ENCODE peak calls at places on chromosomes 12 and 14, in eight cellular contexts. B, A, V, I, W, E, K and X are unnamed samples.

GRCh38 chr14:98379829-98380228 is 892.2 kb downstream of the BCL11B start:
- DNase-seq in V (no peak), I (no peak), B (no peak), K (no peak), A (no peak), E (no peak), W (no peak), X (no peak)

GRCh38 chr14:74207943-74208342 is 31.3 kb upstream of the VSX2 start:
- DNase-seq in V (no peak), B (no peak), W (no peak), A (no peak), I (no peak), K (no peak), E (no peak), X (no peak)

GRCh38 chr12:17020765-17021164 is 414.8 kb upstream of the LMO3 start:
- DNase-seq in V (no peak), E (no peak), B (no peak), K (no peak), W (no peak), A (no peak), I (no peak), X (no peak)

GRCh38 chr14:81565441-81566290 is 32.0 kb upstream of the SEL1L start:
- DNase-seq in V (no peak), K (peak), I (no peak), E (no peak), B (no peak), A (no peak), W (no peak), X (no peak)

GRCh38 chr12:124831590-124831989 is 32.1 kb downstream of the SCARB1 start:
- DNase-seq in I (no peak), B (no peak), E (no peak), K (no peak), V (no peak), W (no peak), A (no peak), X (no peak)

GRCh38 chr12:80708535-80709328 is 1.3 kb downstream of the MYF6 start:
- DNase-seq in W (no peak), A (no peak), V (no peak), B (no peak), E (no peak), K (peak), I (no peak), X (no peak)

GRCh38 chr14:39582028-39582654 is 149.9 kb upstream of the FBXO33 start:
- DNase-seq in I (no peak), W (no peak), K (no peak), V (no peak), E (no peak), B (no peak), A (no peak), X (no peak)

GRCh38 chr12:31204995-31205582 is 120.9 kb downstream of the SINHCAF start:
- DNase-seq in I (no peak), E (no peak), V (no peak), A (no peak), W (no peak), K (no peak), B (peak), X (no peak)

GRCh38 chr14:33611405-33612183 is 339.3 kb downstream of the EGLN3 start:
- DNase-seq in V (no peak), E (no peak), K (no peak), B (no peak), W (no peak), I (no peak), A (no peak), X (no peak)

GRCh38 chr12:24864796-24865125 is 84.1 kb downstream of the BCAT1 start:
- DNase-seq in E (no peak), V (no peak), K (no peak), I (no peak), A (no peak), W (no peak), B (peak), X (no peak)

GRCh38 chr14:94348836-94349235 is 25.7 kb upstream of the SERPINA6 start:
- DNase-seq in I (no peak), V (no peak), A (no peak), W (no peak), K (no peak), E (no peak), B (no peak), X (no peak)

GRCh38 chr12:89678225-89678624 is 30.4 kb downstream of the ATP2B1 start:
- DNase-seq in W (no peak), E (no peak), I (no peak), V (no peak), B (no peak), A (no peak), K (no peak), X (no peak)

GRCh38 chr12:124759841-124760508 is 103.7 kb downstream of the SCARB1 start:
- DNase-seq in I (peak), A (peak), V (no peak), B (no peak), E (no peak), W (no peak), K (no peak), X (no peak)

GRCh38 chr14:106530423-106531107 is 1004.2 kb downstream of the TMEM121 start:
- DNase-seq in E (no peak), A (no peak), B (no peak), I (no peak), W (no peak), V (peak), K (peak), X (no peak)

GRCh38 chr12:25957898-25958253 is 606 bp upstream of the RASSF8 start:
- DNase-seq in E (no peak), I (no peak), K (no peak), B (peak), W (no peak), V (no peak), A (no peak), X (peak)

GRCh38 chr12:42483534-42483857 is 106.0 kb downstream of the PRICKLE1 start:
- DNase-seq in E (peak), W (peak), A (no peak), K (peak), V (peak), I (no peak), B (peak), X (no peak)

GRCh38 chr12:2395352-2395977 is 342.7 kb downstream of the CACNA1C start:
- DNase-seq in B (peak), A (peak), E (peak), I (no peak), W (no peak), K (peak), V (peak), X (peak)

GRCh38 chr14:84770030-84770429 is 759.9 kb upstream of the FLRT2 start:
- DNase-seq in V (no peak), A (no peak), W (no peak), E (no peak), K (no peak), B (no peak), I (no peak), X (no peak)

GRCh38 chr12:21129906-21130305 is 1.1 kb upstream of the SLCO1B1 start:
- DNase-seq in A (no peak), I (no peak), B (no peak), E (no peak), K (no peak), W (no peak), V (no peak), X (no peak)

GRCh38 chr12:124547626-124548025 is 19.8 kb downstream of the NCOR2 start:
- DNase-seq in E (no peak), W (no peak), A (no peak), I (no peak), K (no peak), V (no peak), B (no peak), X (no peak)

DNA sequence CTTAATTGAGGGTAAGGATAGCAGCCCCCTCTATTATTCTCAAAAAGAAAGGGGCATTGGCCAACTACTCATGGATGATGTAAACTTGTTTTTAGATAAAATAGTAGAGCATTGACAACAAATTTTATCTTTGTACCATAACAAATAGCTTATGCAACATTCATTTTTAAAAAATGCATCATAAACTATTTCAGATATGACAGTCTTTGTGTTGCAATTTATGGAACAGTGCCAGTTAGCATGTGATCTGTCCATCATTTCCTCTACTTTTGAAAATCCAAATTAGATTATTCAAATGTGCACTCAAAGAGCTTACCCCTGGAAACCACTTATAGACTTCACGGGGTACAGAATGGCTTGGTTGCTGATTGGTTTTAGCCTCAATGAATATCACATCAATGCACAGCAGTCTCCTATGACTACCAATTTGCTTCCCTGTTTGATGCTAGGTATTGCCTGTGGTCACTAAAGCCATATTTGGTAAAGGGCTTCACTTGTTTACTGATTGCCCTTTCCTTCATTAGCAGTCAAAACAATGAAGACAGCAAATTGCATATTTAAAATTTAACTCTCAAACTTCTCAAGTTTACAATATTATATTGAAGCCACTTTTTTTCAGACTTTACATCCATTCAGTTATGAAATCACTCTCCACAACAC is 274.9 kb upstream of the MGAT4C start:
- DNase-seq in W (no peak), B (no peak), V (no peak), A (no peak), E (no peak), K (no peak), I (no peak), X (no peak)
- TF ChIP-seq POLR2A in W (no peak), B (no peak), V (no peak), A (no peak), E (no peak), K (no peak), I (no peak), X (no peak)

GRCh38 chr12:53424626-53425514 is 1.2 kb downstream of the AMHR2 start:
- DNase-seq in E (no peak), K (peak), V (no peak), W (no peak), B (no peak), A (no peak), I (no peak), X (no peak)
- TF ChIP-seq POLR2A in E (no peak), K (no peak), V (no peak), W (no peak), B (no peak), A (no peak), I (no peak), X (no peak)

DNA sequence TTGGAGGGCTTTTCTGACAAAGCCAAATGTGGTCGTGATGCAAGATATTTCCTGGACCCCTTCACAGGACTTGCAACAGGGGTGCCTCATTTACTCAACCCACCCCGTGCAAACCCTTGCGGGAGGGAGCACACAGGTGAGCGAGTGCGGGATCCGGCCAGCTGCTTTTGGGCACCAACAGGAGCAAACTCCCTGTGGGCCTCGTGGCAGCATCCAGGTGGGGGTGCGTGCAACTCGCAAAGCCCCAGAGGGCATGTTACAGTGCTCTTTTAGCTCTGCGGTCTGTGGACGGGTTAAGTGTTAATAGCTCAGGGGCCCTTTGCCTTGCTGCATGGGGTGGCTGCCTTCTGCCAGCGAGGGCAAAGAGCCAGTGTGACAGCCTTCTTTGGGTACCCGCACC is 707.6 kb upstream of the MDGA2 start:
- DNase-seq in A (no peak), I (no peak), E (no peak), W (no peak), V (no peak), K (no peak), B (no peak), X (no peak)
- TF ChIP-seq POLR2A in A (no peak), I (no peak), E (no peak), W (no peak), V (no peak), K (no peak), B (no peak), X (no peak)

GRCh38 chr12:40224439-40225291 is at the start of gene LRRK2:
- DNase-seq in V (peak), I (peak), B (peak), K (peak), A (peak), W (peak), E (peak), X (peak)
- TF ChIP-seq POLR2A in V (peak), I (peak), B (no peak), K (no peak), A (no peak), W (no peak), E (peak), X (peak)

GRCh38 chr14:21534576-21534975 is 8.4 kb upstream of the SALL2 start:
- DNase-seq in E (no peak), B (no peak), A (no peak), V (no peak), W (no peak), I (no peak), K (no peak), X (no peak)
- TF ChIP-seq POLR2A in E (no peak), B (no peak), A (no peak), V (no peak), W (no peak), I (no peak), K (no peak), X (no peak)

DNA sequence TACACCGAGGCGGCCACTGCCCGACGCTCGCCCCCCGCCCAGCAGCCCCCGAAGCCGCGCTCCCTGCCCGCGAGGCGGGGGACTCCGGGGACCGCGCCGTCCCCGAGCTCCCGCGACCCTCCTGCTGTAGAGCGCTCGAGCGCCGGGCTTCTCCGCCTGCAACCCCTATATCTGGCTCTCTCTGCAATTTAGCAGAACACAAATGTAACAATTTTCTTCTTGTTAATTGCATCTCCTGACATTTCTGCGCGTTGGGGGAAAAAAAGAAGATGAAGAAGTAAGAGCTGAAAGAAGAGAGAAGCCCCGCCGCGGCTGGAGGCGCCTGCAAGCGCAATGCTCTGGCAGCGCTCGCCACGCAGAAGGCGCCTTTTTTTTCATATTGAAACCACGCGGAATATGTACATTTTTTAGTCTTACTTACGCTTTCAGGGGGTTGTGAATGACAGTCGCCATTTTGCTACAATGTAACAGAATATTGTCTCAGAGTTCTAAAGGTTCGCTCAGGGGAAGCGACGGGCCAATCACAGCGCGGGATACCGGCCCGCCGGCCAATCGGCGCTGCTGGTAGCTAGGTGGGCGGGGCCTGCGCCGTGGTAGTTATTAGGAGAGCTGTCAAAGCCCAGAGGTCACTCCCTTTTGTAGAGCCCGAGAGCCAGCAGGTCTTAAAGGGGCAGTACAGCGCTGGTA is at the start of gene DPF3:
- DNase-seq in B (peak), W (peak), V (peak), E (peak), K (peak), I (peak), A (peak), X (peak)
- TF ChIP-seq POLR2A in B (no peak), W (no peak), V (no peak), E (peak), K (no peak), I (no peak), A (no peak), X (peak)

GRCh38 chr12:132685400-132685799 is 1.7 kb downstream of the POLE start:
- DNase-seq in B (no peak), K (no peak), A (no peak), I (no peak), V (no peak), W (no peak), E (no peak), X (no peak)

GRCh38 chr12:132690112-132690511 is 2.7 kb downstream of the PXMP2 start:
- DNase-seq in B (no peak), A (no peak), E (no peak), K (no peak), W (no peak), V (no peak), I (no peak), X (no peak)

GRCh38 chr12:132686831-132687210 is 321 bp downstream of the POLE start:
- DNase-seq in I (no peak), K (no peak), A (no peak), B (no peak), V (no peak), E (peak), W (no peak), X (no peak)

GRCh38 chr12:132687211-132688164 is at the start of the genes POLE and PXMP2:
- DNase-seq in W (peak), I (peak), E (peak), V (peak), A (peak), K (peak), B (peak), X (peak)

DNA sequence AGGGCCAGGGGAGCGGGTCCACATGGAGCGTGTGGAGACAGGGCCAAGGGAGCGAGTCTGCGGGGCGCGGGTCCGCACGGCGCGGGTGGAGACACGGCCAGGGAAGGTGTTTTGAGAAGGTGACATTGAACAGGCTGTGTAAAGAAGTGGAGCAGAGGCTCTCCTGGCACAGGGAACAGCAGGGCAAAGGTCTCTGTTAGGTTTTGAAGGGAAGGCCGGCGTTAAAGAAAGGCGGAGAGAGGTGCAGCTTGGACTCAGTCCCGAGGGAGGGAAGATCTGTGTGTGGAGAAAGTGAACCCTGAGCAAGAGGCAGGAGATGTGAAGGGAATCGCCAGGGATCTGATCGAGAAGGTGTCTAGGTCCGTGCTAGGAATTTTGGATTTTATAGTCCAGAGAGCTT is 1.8 kb downstream of the PXMP2 start:
- DNase-seq in A (peak), B (no peak), V (peak), E (no peak), I (no peak), W (no peak), K (no peak), X (no peak)
- TF ChIP-seq POLR2A in A (no peak), B (no peak), V (peak), E (no peak), I (no peak), W (no peak), K (no peak), X (no peak)

GRCh38 chr12:49325606-49326005 is 2.6 kb downstream of the TROAP start:
- DNase-seq in A (peak), I (no peak), E (no peak), K (no peak), V (no peak), B (no peak), W (peak), X (no peak)
- TF ChIP-seq POLR2A in A (no peak), I (no peak), E (no peak), K (no peak), V (no peak), B (no peak), W (no peak), X (no peak)